ENCODE peak calls at places on chromosomes 4 and X, in ten cellular contexts. V is activated CD8-positive, alpha-beta T cell treated with anti-CD3 and anti-CD28 coated beads for 36 hours; J is NCI-H1105; B is psoas muscle; F is ELR; Q is endothelial cell; M is stimulated activated CD4-positive, alpha-beta T cell treated with anti-CD3 and anti-CD28 coated beads, Interleukin-2, amount 100 ng/mL, for 48 hours; E is CD4-positive, alpha-beta T cell; O is CD8-positive, alpha-beta T cell; L is pancreas. P is an unnamed sample.

GRCh38 chrX:71098951-71099506 is 3.4 kb downstream of the FOXO4 start:
- DNase-seq in E (no peak), J (no peak), L (no peak), F (no peak), M (no peak), V (no peak), Q (no peak), O (no peak), B (no peak), P (no peak)

GRCh38 chrX:275967-276587 is 5.1 kb upstream of the PLCXD1 start:
- DNase-seq in F (peak; percentile 69), L (peak; percentile 83), M (peak; percentile 26), J (no peak), O (peak; percentile 37), V (peak; percentile 45), Q (peak; percentile 52), E (no peak), B (peak; percentile 73), P (peak; percentile 37)

GRCh38 chr4:6293661-6294060 is 24.0 kb downstream of the WFS1 start:
- DNase-seq in E (no peak), O (no peak), M (no peak), J (no peak), B (no peak), Q (no peak), L (no peak), F (no peak), V (no peak), P (no peak)

GRCh38 chr4:165784672-165785071 is 88.4 kb upstream of the TLL1 start:
- DNase-seq in M (no peak), O (no peak), V (no peak), J (peak; percentile 50), F (no peak), Q (no peak), E (no peak), B (no peak), L (no peak), P (no peak)

GRCh38 chr4:71009796-71010588 is 16.5 kb downstream of the DCK start:
- DNase-seq in V (no peak), M (no peak), L (no peak), B (no peak), F (peak; percentile 71), O (no peak), Q (no peak), J (no peak), E (no peak), P (peak; percentile 55)

GRCh38 chrX:109281478-109282275 is 200.2 kb downstream of the GUCY2F start:
- DNase-seq in B (no peak), O (no peak), F (no peak), V (no peak), J (no peak), Q (no peak), M (no peak), L (peak; percentile 15), E (no peak), P (no peak)

GRCh38 chr4:87213425-87213824 is 7.0 kb downstream of the KLHL8 start:
- DNase-seq in E (no peak), M (no peak), V (no peak), Q (no peak), J (no peak), F (no peak), L (no peak), B (no peak), O (no peak), P (no peak)

GRCh38 chr4:622071-622995 is 3.0 kb upstream of the PDE6B start:
- DNase-seq in V (no peak), E (no peak), F (peak; percentile 31), B (no peak), M (no peak), Q (no peak), J (no peak), O (no peak), L (no peak), P (no peak)

GRCh38 chr4:14985843-14986242 is 16.4 kb upstream of the CPEB2 start:
- DNase-seq in Q (no peak), L (no peak), O (no peak), V (no peak), E (no peak), F (no peak), B (no peak), J (no peak), M (no peak), P (no peak)

GRCh38 chr4:165994706-165995105 is 121.7 kb downstream of the TLL1 start:
- DNase-seq in V (no peak), E (no peak), F (peak; percentile 28), J (no peak), L (no peak), B (no peak), M (no peak), O (no peak), Q (no peak), P (no peak)